ENCODE peak calls at places on chromosome 15, in nine cellular contexts. N is thyroid gland; O is fibroblast of lung; R is type B pancreatic cell; S is endothelial cell; Z is right atrium auricular region; I is activated CD8-positive, alpha-beta T cell treated with anti-CD3 and anti-CD28 coated beads for 36 hours; J is progenitor cell of endocrine pancreas; V is heart right ventricle. W is an unnamed sample.
A peak's percentile ranks its signal among the peaks of the same experiment; 100 is the strongest.

GRCh38 chr15:34160735-34161134 is 49.2 kb downstream of the KATNBL1 start:
- DNase-seq in N (no peak), O (no peak), R (no peak), S (no peak), Z (no peak), I (no peak), J (no peak), V (no peak), W (no peak)

GRCh38 chr15:58185439-58185838 is 47.3 kb downstream of the AQP9 start:
- DNase-seq in N (no peak), O (no peak), R (no peak), S (no peak), Z (no peak), I (no peak), J (no peak), V (no peak), W (no peak)

GRCh38 chr15:44670087-44670945 is 6.9 kb upstream of the SPG11 start:
- DNase-seq in N (peak; percentile 33), O (no peak), R (no peak), S (no peak), Z (no peak), I (no peak), J (no peak), V (no peak), W (no peak)

GRCh38 chr15:96326551-96327154 is 3.8 kb upstream of the NR2F2 start:
- DNase-seq in N (peak; percentile 34), O (peak; percentile 60), R (no peak), S (no peak), Z (no peak), I (no peak), J (no peak), V (no peak), W (no peak)

GRCh38 chr15:83892498-83892897 is 238.6 kb downstream of the ADAMTSL3 start:
- DNase-seq in N (no peak), O (no peak), R (no peak), S (no peak), Z (no peak), I (no peak), J (no peak), V (no peak), W (no peak)

GRCh38 chr15:63509933-63510547 is 5.6 kb downstream of the USP3 start:
- DNase-seq in N (no peak), O (peak; percentile 83), R (no peak), S (no peak), Z (no peak), I (no peak), J (no peak), V (no peak), W (no peak)

GRCh38 chr15:66039117-66039860 is 170.0 kb downstream of the RAB11A start:
- DNase-seq in N (no peak), O (no peak), R (no peak), S (no peak), Z (no peak), I (no peak), J (no peak), V (no peak), W (no peak)

GRCh38 chr15:67456677-67457529 is 64.0 kb upstream of the C15orf61 start:
- DNase-seq in N (peak; percentile 83), O (peak; percentile 38), R (peak; percentile 83), S (peak; percentile 85), Z (peak; percentile 82), I (peak; percentile 91), J (peak; percentile 73), V (peak; percentile 83), W (peak; percentile 27)

GRCh38 chr15:62324382-62324781 is 159.3 kb upstream of the C2CD4B start:
- DNase-seq in N (no peak), O (peak; percentile 27), R (no peak), S (no peak), Z (no peak), I (no peak), J (no peak), V (no peak), W (no peak)

GRCh38 chr15:59364238-59364637 is 8.4 kb downstream of the MYO1E start:
- DNase-seq in N (no peak), O (peak; percentile 53), R (no peak), S (no peak), Z (no peak), I (no peak), J (no peak), V (no peak), W (no peak)

GRCh38 chr15:55526559-55527036 is 18.6 kb upstream of the DNAAF4 start:
- DNase-seq in N (no peak), O (peak; percentile 62), R (no peak), S (no peak), Z (no peak), I (peak; percentile 30), J (no peak), V (no peak), W (peak; percentile 18)

GRCh38 chr15:82044373-82045178 is 1.2 kb downstream of the MEX3B start:
- DNase-seq in N (peak; percentile 12), O (peak; percentile 84), R (peak; percentile 77), S (peak; percentile 69), Z (peak; percentile 60), I (peak; percentile 61), J (peak; percentile 30), V (peak; percentile 44), W (no peak)

GRCh38 chr15:33451385-33451784 is 140.6 kb downstream of the RYR3 start:
- DNase-seq in N (no peak), O (no peak), R (no peak), S (no peak), Z (no peak), I (no peak), J (no peak), V (no peak), W (no peak)

GRCh38 chr15:101773496-101774100 is 29.7 kb upstream of the OR4F6 start:
- DNase-seq in N (no peak), O (no peak), R (no peak), S (no peak), Z (no peak), I (peak; percentile 15), J (no peak), V (no peak), W (no peak)
- TF ChIP-seq CTCF in N (no peak), O (no peak), R (no peak), S (peak; percentile 21), Z (no peak), I (peak; percentile 16), J (peak; percentile 42), V (no peak), W (no peak)

GRCh38 chr15:77181305-77182074 is 110.6 kb upstream of the TSPAN3 start:
- DNase-seq in N (no peak), O (no peak), R (no peak), S (no peak), Z (no peak), I (peak; percentile 49), J (no peak), V (no peak), W (no peak)

GRCh38 chr15:77180270-77180669 is 109.4 kb upstream of the TSPAN3 start:
- DNase-seq in N (no peak), O (no peak), R (no peak), S (no peak), Z (no peak), I (no peak), J (no peak), V (no peak), W (no peak)

GRCh38 chr15:77180757-77181156 is 109.8 kb upstream of the TSPAN3 start:
- DNase-seq in N (no peak), O (no peak), R (no peak), S (no peak), Z (no peak), I (no peak), J (no peak), V (no peak), W (peak; percentile 14)

GRCh38 chr15:77178421-77178820 is 107.5 kb upstream of the TSPAN3 start:
- DNase-seq in N (no peak), O (no peak), R (no peak), S (no peak), Z (no peak), I (no peak), J (no peak), V (no peak), W (no peak)

DNA sequence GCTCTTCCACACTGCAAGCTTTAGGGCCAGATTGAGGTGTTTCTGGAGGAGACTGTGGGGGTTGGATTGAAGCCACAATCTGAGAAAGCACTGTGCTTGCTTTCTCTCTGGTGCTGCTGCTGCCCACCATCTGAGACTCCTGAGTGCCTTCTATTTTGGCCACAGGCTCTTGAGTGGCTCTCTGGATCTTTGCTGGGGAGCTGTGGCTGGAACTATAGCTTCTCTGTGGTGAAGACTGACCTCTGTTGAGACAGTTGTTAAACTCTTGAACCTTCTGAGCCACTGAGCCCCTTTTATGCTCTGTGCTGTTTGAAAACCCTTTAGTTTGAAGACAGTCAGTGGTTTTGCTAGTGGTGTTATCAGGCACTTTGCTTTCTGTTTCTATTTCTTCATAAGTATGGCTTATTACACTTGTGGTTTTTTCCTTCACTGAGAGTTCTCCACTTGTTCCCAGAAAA is 108.7 kb upstream of the TSPAN3 start:
- DNase-seq in N (no peak), O (no peak), R (no peak), S (no peak), Z (no peak), I (peak; percentile 40), J (no peak), V (no peak), W (no peak)
- TF ChIP-seq CTCF in N (no peak), O (no peak), R (no peak), S (no peak), Z (no peak), I (no peak), J (no peak), V (no peak), W (no peak)

DNA sequence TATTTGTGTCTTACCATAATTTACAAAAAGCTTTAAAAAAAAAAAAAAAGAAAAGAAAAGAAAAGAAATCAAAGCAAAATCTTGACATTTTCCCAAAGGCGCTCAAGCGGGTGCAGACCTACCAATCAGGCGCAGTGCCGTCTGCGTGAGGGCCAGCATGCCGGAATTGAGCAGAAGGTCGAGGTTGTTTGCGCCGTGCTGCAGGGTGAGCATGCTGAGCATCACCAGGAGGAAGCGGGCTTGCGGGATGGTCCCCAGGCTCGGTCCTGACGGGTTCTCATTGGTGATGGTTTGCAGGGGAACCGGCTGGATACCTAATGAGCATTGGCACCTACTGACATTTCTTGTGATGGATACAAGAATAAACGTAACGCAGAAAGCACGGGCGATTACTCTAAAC is 93.9 kb downstream of the HERC2 start:
- DNase-seq in N (no peak), O (no peak), R (no peak), S (no peak), Z (no peak), I (no peak), J (no peak), V (no peak), W (no peak)
- TF ChIP-seq CTCF in N (no peak), O (no peak), R (no peak), S (no peak), Z (no peak), I (no peak), J (no peak), V (no peak), W (no peak)

DNA sequence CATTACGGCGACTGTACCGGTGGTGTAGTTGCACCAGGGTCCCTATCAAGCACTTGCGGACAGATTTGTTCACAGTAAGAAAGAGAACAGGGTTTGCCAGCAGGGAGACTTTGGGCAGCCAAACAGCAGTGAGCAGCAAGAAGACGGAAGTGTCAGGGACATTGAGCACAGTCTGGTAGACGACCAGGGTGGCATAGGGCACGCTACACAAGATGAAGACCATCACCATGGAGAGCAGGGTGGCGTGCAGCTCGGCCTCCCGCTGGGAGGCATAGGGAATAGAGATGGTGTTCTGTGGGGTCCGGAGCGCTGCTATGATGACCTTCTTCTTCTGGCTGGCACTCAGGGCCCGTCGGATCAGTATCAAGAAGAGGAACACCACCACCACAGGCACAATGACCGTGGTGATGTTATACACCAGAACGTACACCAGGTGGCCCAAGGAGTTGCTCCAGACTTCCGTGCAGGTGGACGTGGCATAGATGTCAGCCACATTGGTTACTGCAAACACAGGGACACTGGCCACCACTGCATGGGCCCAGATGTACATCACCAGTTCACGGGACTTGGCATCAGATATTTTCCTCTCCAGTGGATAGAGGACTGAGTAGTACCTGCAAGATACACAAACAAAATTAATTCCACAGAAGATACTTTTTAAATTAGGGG is 19.1 kb upstream of the FSIP1 start:
- DNase-seq in N (peak; percentile 40), O (no peak), R (no peak), S (peak; percentile 46), Z (no peak), I (peak; percentile 21), J (no peak), V (no peak), W (no peak)
- TF ChIP-seq CTCF in N (peak; percentile 39), O (peak; percentile 40), R (peak; percentile 58), S (peak; percentile 66), Z (peak; percentile 48), I (peak; percentile 39), J (peak; percentile 44), V (peak; percentile 34), W (peak; percentile 21)

W was measured in AG09319.